ENCODE peak calls at places on chromosomes 2 and 18, in seven cellular contexts. V is PC-3, Q is HL-60, M is nephron progenitor cell, K is AG10803, O is heart right ventricle, G is GM12878. F is an unnamed sample.
A peak's percentile ranks its signal among the peaks of the same experiment; 100 is the strongest.

GRCh38 chr2:30877833-30878232 is 70.6 kb upstream of the CAPN13 start:
- DNase-seq in G (no peak), K (no peak), V (no peak), Q (no peak), M (no peak), O (no peak), F (no peak)

GRCh38 chr2:19124135-19124534 is 234.3 kb downstream of the OSR1 start:
- DNase-seq in G (no peak), O (no peak), V (peak; percentile 66), Q (no peak), M (no peak), K (peak; percentile 85), F (no peak)

GRCh38 chr2:228063558-228063957 is 117.9 kb downstream of the SPHKAP start:
- DNase-seq in K (peak; percentile 1), V (no peak), G (no peak), Q (no peak), M (no peak), O (no peak), F (no peak)

GRCh38 chr2:235406420-235406819 is 87.4 kb upstream of the AGAP1 start:
- DNase-seq in G (no peak), V (no peak), K (no peak), M (no peak), O (no peak), Q (no peak), F (no peak)

GRCh38 chr2:74333175-74333574 is 10.0 kb downstream of the SLC4A5 start:
- DNase-seq in Q (peak; percentile 31), G (no peak), K (peak; percentile 40), V (peak; percentile 46), M (peak; percentile 18), O (peak; percentile 12), F (no peak)

GRCh38 chr18:58847383-58848071 is 17.1 kb upstream of the ZNF532 start:
- DNase-seq in Q (no peak), M (peak; percentile 42), V (no peak), O (peak; percentile 60), K (no peak), G (no peak), F (no peak)

GRCh38 chr2:50346104-50346503 is 685.8 kb downstream of the NRXN1 start:
- DNase-seq in Q (no peak), G (no peak), O (no peak), V (no peak), K (no peak), M (peak; percentile 40), F (no peak)

GRCh38 chr2:113324684-113325160 is 46.0 kb upstream of the PAX8 start:
- DNase-seq in O (peak; percentile 23), M (peak; percentile 82), K (peak; percentile 49), Q (no peak), G (no peak), V (peak; percentile 75), F (peak; percentile 61)

GRCh38 chr2:122451040-122451439 is 695.6 kb downstream of the TSN start:
- DNase-seq in G (no peak), K (peak; percentile 35), V (peak; percentile 66), O (no peak), Q (peak; percentile 34), M (no peak), F (no peak)

GRCh38 chr2:172285010-172285621 is 142.3 kb upstream of the ITGA6 start:
- DNase-seq in V (peak; percentile 48), G (no peak), M (peak; percentile 45), Q (peak; percentile 44), O (peak; percentile 27), K (peak; percentile 95), F (no peak)

DNA sequence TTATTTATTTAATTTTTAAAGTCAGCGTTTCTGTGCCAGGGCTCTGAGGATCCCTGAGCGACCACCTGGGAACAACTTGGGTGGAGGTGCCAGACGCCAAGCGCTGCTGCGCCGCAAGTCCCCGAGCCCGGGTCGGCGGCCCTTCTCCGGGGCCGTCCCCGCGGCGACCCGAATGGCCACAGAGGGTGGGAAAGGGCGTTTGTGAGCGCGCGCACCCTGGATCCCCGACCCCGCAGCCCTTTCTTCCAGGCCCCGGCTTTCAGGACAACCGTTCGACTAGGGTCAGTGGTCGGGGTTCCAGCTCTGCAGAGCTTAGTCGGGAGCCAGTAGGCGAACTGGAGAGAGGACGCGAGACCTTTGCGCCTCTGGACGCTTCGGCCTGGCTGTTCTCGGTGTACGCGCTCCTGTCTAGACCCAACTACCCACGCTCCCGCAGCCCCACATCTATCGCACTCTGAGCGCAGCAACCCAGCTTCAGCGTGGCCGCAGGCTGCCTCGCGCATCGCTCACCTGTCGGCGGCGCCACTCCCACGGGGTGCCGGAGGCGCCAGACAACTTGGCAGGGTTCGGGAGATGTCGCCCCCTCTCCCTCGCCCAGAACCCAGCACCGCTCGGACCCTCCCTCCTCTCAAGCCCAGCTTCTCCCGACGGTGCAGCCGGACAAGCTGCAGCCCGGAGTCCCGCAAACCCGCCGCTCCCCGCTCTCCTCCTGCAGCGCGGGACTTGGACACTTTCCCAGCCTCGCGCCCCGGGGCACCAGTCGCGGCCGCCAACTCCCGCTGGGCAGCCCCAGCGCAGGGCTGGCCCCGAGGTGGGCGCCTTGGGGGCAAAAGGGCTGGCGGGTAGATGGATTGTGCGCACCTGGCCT is 785 bp downstream of the LYPD1 start:
- DNase-seq in G (no peak), Q (no peak), M (peak; percentile 56), K (no peak), V (peak; percentile 46), O (no peak), F (no peak)
- TF ChIP-seq CTCF in G (no peak), Q (no peak), M (no peak), K (no peak), V (peak; percentile 56), O (no peak), F (no peak)

DNA sequence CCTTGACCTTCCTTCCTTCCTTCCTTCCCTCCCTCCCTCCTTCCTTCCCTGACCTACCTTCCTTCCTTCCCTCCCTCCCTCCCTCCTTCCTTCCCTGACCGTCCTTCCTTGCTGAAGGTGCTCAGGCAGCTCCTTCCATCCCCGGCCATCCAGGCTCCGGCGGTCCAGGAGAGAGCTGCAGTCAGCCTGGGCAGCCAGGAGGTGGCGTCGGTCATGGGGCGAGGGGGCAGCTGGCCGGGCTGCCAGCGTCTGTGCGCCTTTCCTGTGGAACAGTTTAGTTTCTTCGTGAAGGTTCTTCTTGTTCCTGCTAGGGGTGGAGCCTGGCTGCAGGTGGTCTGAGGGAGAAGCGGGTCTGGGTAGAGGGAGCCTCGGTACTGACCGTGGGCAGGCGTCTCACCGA is 15.7 kb downstream of the GPR35 start:
- DNase-seq in V (peak; percentile 50), K (peak; percentile 21), G (no peak), Q (no peak), O (no peak), M (peak; percentile 74), F (peak; percentile 39)
- TF ChIP-seq CTCF in V (peak; percentile 54), K (peak; percentile 44), G (no peak), Q (no peak), O (peak; percentile 27), M (peak; percentile 44), F (no peak)

DNA sequence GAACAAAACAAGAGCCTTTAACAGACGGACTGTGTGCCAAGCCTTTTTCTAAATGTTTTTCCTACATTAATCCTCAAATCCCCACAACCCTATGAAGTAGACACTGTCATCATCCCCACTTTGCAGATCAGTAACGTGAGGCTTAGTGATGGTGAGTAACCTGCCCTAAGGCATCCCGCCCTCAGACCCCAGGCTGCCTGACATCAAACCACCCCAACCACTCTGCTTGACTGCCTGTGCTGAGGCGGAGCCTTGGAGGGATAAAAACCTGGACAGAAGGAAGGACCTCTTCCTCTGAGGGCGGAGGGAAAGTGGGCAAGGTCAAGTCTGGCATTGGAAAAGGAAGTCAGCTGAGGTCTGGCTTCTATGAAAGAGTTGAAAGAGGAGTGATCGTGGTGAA is 104.6 kb downstream of the SP3 start:
- DNase-seq in O (no peak), V (no peak), M (no peak), Q (no peak), G (no peak), K (no peak), F (no peak)
- TF ChIP-seq CTCF in O (no peak), V (no peak), M (no peak), Q (no peak), G (no peak), K (no peak), F (no peak)

GRCh38 chr18:56711706-56712445 is 60.7 kb downstream of the WDR7 start:
- DNase-seq in V (no peak), O (no peak), G (no peak), Q (no peak), M (no peak), K (peak; percentile 67), F (no peak)

GRCh38 chr18:56715121-56715520 is 64.0 kb downstream of the WDR7 start:
- DNase-seq in Q (no peak), M (no peak), G (no peak), O (no peak), V (no peak), K (peak; percentile 4), F (no peak)

GRCh38 chr18:56712761-56713160 is 61.6 kb downstream of the WDR7 start:
- DNase-seq in V (no peak), M (no peak), G (no peak), O (no peak), Q (no peak), K (no peak), F (no peak)

GRCh38 chr18:56709463-56709862 is 58.3 kb downstream of the WDR7 start:
- DNase-seq in Q (peak; percentile 54), V (peak; percentile 87), M (no peak), K (peak; percentile 78), G (peak; percentile 46), O (no peak), F (no peak)
- TF ChIP-seq CTCF in Q (peak; percentile 23), V (peak; percentile 67), M (no peak), K (peak; percentile 35), G (peak; percentile 44), O (peak; percentile 14), F (no peak)

DNA sequence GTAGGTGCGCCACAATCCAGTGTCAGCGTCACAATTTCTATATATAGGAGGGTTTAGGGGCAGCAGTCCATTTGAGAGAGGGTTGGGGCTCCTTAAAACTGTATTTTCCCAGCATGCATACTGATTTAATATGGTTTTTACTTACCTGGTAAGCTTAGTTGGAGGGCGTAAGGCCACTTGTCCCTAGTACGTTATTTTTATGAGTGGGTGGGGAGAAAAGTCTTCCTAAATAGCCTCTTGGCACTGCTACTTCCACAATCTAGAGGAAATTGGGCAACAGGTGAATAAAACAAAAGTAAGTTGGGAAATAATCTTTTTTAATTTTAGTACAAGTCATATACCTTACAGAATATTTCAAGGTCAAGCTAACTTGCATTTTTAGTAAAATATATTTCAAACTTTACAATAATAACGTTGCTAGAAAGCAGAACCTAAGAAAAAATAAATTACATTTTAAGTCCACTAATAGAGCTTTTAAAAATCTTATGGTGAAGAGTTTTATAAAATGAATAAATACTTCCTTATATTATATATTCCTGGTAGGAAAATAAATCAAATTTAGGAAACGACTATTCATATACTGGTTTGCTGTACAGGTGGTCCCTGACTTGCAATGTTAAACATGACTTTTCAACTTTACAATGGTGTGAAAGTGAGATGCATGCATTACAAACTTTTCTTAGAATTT is 20.9 kb downstream of the DHRS9 start:
- DNase-seq in Q (peak; percentile 42), M (no peak), O (no peak), V (no peak), K (no peak), G (no peak), F (no peak)
- TF ChIP-seq CTCF in Q (no peak), M (no peak), O (no peak), V (no peak), K (no peak), G (no peak), F (no peak)

GRCh38 chr2:47653909-47654789 is 128.8 kb upstream of the MSH6 start:
- DNase-seq in O (no peak), V (peak; percentile 75), K (no peak), M (peak; percentile 54), Q (no peak), G (no peak), F (no peak)
- TF ChIP-seq CTCF in O (no peak), V (peak; percentile 66), K (no peak), M (peak; percentile 51), Q (no peak), G (peak; percentile 31), F (no peak)

F was measured in mesothelial cell of epicardium.